ENCODE peak calls at places on chromosomes 4 and X, in six cellular contexts. Q is adrenal gland, H is uterus, D is HFF-Myc, P is endothelial cell, E is choroid plexus epithelial cell. K is an unnamed sample.
A peak's percentile ranks its signal among the peaks of the same experiment; 100 is the strongest.

GRCh38 chrX:148457279-148457678 is 43.1 kb upstream of the AFF2 start:
- DNase-seq in Q (no peak), H (no peak), D (no peak), P (no peak), E (no peak), K (no peak)

GRCh38 chr4:186739802-186740434 is 16.3 kb upstream of the FAT1 start:
- DNase-seq in Q (no peak), H (no peak), D (no peak), P (no peak), E (no peak), K (no peak)

GRCh38 chr4:72896515-72896914 is 173.0 kb downstream of the COX18 start:
- DNase-seq in Q (no peak), H (peak; percentile 35), D (peak; percentile 14), P (no peak), E (peak; percentile 91), K (no peak)

GRCh38 chrX:151563449-151563848 is at the start of gene PASD1:
- DNase-seq in Q (no peak), H (no peak), D (no peak), P (no peak), E (no peak), K (no peak)

GRCh38 chr4:174120446-174121142 is 162.9 kb downstream of the FBXO8 start:
- DNase-seq in Q (peak; percentile 41), H (peak; percentile 61), D (peak; percentile 46), P (peak; percentile 39), E (peak; percentile 83), K (peak; percentile 36)

GRCh38 chr4:8724436-8725070 is 132.0 kb downstream of the CPZ start:
- DNase-seq in Q (peak; percentile 2), H (peak; percentile 2), D (no peak), P (no peak), E (no peak), K (no peak)

GRCh38 chrX:39972340-39972739 is 125.4 kb downstream of the BCOR start:
- DNase-seq in Q (no peak), H (no peak), D (no peak), P (no peak), E (peak; percentile 15), K (no peak)

GRCh38 chr4:182589100-182589499 is 328.1 kb downstream of the DCTD start:
- DNase-seq in Q (no peak), H (no peak), D (no peak), P (no peak), E (no peak), K (no peak)

GRCh38 chrX:16524327-16524726 is 125.6 kb upstream of the S100G start:
- DNase-seq in Q (no peak), H (no peak), D (no peak), P (no peak), E (no peak), K (no peak)

GRCh38 chr4:41257257-41257900 is 651 bp downstream of the UCHL1 start:
- DNase-seq in Q (peak; percentile 55), H (peak; percentile 31), D (no peak), P (peak; percentile 52), E (peak; percentile 66), K (peak; percentile 45)

GRCh38 chr4:143178923-143179322 is 5.8 kb upstream of the USP38 start:
- DNase-seq in Q (no peak), H (no peak), D (no peak), P (no peak), E (no peak), K (no peak)

GRCh38 chr4:182578402-182578801 is 335.2 kb downstream of the TENM3 start:
- DNase-seq in Q (no peak), H (no peak), D (peak; percentile 27), P (no peak), E (peak; percentile 83), K (no peak)

GRCh38 chr4:3249681-3250437 is 900 bp downstream of the MSANTD1 start:
- DNase-seq in Q (no peak), H (no peak), D (no peak), P (no peak), E (no peak), K (no peak)

GRCh38 chr4:104795264-104795934 is 300.7 kb upstream of the CXXC4 start:
- DNase-seq in Q (no peak), H (no peak), D (no peak), P (no peak), E (no peak), K (peak; percentile 25)

GRCh38 chr4:170090667-170091052 is 904 bp upstream of the AADAT start:
- DNase-seq in Q (no peak), H (no peak), D (no peak), P (no peak), E (peak; percentile 44), K (no peak)

GRCh38 chr4:101102114-101102752 is 245.1 kb downstream of the PPP3CA start:
- DNase-seq in Q (peak; percentile 15), H (peak; percentile 29), D (peak; percentile 72), P (no peak), E (peak; percentile 94), K (no peak)

GRCh38 chrX:134738986-134739744 is 80.9 kb upstream of the PLAC1 start:
- DNase-seq in Q (no peak), H (no peak), D (no peak), P (no peak), E (no peak), K (no peak)

GRCh38 chr4:13860126-13860525 is 232.6 kb upstream of the BOD1L1 start:
- DNase-seq in Q (no peak), H (no peak), D (no peak), P (no peak), E (peak; percentile 43), K (no peak)

GRCh38 chr4:123995939-123996338 is 599.3 kb downstream of the SPRY1 start:
- DNase-seq in Q (peak; percentile 22), H (no peak), D (no peak), P (no peak), E (peak; percentile 76), K (no peak)

GRCh38 chr4:114694770-114695169 is 96.2 kb downstream of the UGT8 start:
- DNase-seq in Q (no peak), H (no peak), D (peak; percentile 3), P (no peak), E (peak; percentile 58), K (no peak)

GRCh38 chr4:36037127-36037526 is 207.2 kb downstream of the ARAP2 start:
- DNase-seq in Q (no peak), H (no peak), D (no peak), P (no peak), E (no peak), K (no peak)

GRCh38 chrX:21764043-21764442 is 6.1 kb upstream of the SMPX start:
- DNase-seq in Q (no peak), H (no peak), D (no peak), P (no peak), E (no peak), K (no peak)

GRCh38 chrX:134932528-134933217 is 58.1 kb upstream of the SMIM10 start:
- DNase-seq in Q (no peak), H (no peak), D (no peak), P (no peak), E (peak; percentile 75), K (no peak)

GRCh38 chr4:21304061-21304541 is 603.8 kb downstream of the PACRGL start:
- DNase-seq in Q (peak; percentile 10), H (no peak), D (no peak), P (peak; percentile 64), E (no peak), K (no peak)

GRCh38 chrX:96140796-96141195 is 543.8 kb upstream of the DIAPH2 start:
- DNase-seq in Q (no peak), H (no peak), D (no peak), P (no peak), E (no peak), K (no peak)

GRCh38 chr4:173211838-173212237 is 43.2 kb downstream of the GALNT7 start:
- DNase-seq in Q (peak; percentile 25), H (no peak), D (peak; percentile 52), P (no peak), E (peak; percentile 82), K (no peak)

DNA sequence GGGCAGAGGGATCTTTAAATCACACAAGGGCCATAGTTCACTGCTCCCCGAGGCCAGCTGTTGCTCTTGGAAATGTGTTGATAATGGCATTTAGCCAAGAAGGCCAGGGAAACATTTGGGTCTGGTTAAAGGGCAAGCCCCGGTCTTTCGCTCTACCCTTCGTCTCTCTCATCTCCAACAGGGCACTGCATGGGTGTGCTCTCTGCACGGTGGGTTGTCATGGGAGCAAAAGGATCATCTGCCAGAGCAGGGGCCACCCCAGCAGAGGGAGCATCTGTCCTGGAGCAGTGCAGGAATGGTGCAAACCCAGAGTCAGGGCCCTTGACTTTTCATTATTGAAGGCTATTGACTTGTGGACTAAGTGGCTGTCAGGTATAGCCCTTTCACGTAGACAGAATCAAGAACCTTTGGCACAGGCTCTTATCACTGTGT is 22.7 kb upstream of the PGRMC2 start:
- DNase-seq in Q (peak; percentile 11), H (no peak), D (no peak), P (no peak), E (peak; percentile 62), K (no peak)
- TF ChIP-seq CTCF in Q (peak; percentile 26), H (no peak), D (peak; percentile 36), P (no peak), E (peak; percentile 61), K (no peak)

GRCh38 chr4:145723336-145723735 is 43.4 kb downstream of the C4orf51 start:
- DNase-seq in Q (no peak), H (no peak), D (no peak), P (no peak), E (no peak), K (no peak)
- TF ChIP-seq CTCF in Q (no peak), H (no peak), D (no peak), P (no peak), E (no peak), K (peak; percentile 8)

DNA sequence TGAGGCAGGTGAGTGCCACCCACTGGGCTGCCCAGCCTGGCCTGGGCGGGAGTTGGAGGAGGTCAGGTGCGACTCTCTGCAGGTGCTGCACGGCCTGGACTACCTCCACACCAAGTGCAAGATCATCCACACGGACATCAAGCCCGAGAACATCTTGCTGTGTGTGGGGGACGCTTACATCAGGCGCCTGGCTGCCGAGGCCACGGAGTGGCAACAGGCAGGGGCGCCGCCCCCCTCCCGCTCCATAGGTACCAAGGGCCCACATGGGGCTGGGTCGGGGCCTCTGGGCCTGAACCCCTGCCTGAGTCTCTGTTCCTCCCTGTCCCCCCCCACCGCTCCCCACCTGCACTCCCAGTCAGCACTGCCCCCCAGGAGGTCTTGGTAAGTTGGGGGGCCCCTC is 2.0 kb downstream of the SRPK3 start:
- DNase-seq in Q (no peak), H (no peak), D (no peak), P (no peak), E (no peak), K (no peak)
- TF ChIP-seq CTCF in Q (no peak), H (no peak), D (no peak), P (no peak), E (no peak), K (no peak)

GRCh38 chrX:115895678-115896329 is 274.7 kb upstream of the AGTR2 start:
- DNase-seq in Q (no peak), H (no peak), D (no peak), P (no peak), E (no peak), K (no peak)
- TF ChIP-seq CTCF in Q (no peak), H (no peak), D (no peak), P (no peak), E (no peak), K (no peak)

K was measured in GM13977.